ENCODE peak calls at places on chromosomes 2 and 18, in five cellular contexts. U is nephron progenitor cell, V is SK-N-SH, H is left ventricle myocardium inferior, S is tibial artery. D is an unnamed sample.

GRCh38 chr2:113879457-113879856 is 10.4 kb upstream of the ACTR3 start:
- DNase-seq in V (no peak), S (no peak), U (no peak), H (no peak), D (no peak)

GRCh38 chr18:23377669-23378469 is 75.2 kb upstream of the RIOK3 start:
- DNase-seq in U (no peak), V (no peak), H (no peak), S (no peak), D (peak; percentile 68)

GRCh38 chr2:229725716-229726346 is 11.5 kb upstream of the DNER start:
- DNase-seq in V (no peak), U (no peak), H (no peak), S (no peak), D (no peak)

GRCh38 chr2:17309741-17310339 is 208.4 kb downstream of the RAD51AP2 start:
- DNase-seq in S (no peak), V (peak; percentile 72), U (peak; percentile 58), H (no peak), D (peak; percentile 28)

GRCh38 chr2:168120730-168121129 is 126.7 kb downstream of the STK39 start:
- DNase-seq in S (no peak), H (no peak), U (no peak), V (no peak), D (no peak)

GRCh38 chr2:102492006-102492405 is 19.0 kb downstream of the SLC9A4 start:
- DNase-seq in H (no peak), S (no peak), V (no peak), U (no peak), D (no peak)

GRCh38 chr2:9232886-9233285 is 26.3 kb downstream of the ASAP2 start:
- DNase-seq in V (peak; percentile 53), U (no peak), H (no peak), S (no peak), D (no peak)

GRCh38 chr2:85811173-85811849 is 57.5 kb downstream of the ATOH8 start:
- DNase-seq in U (no peak), H (peak; percentile 63), S (peak; percentile 85), V (no peak), D (no peak)

GRCh38 chr2:134782792-134783191 is 55.6 kb upstream of the ACMSD start:
- DNase-seq in V (peak; percentile 55), U (no peak), S (no peak), H (no peak), D (peak; percentile 21)

GRCh38 chr2:239293450-239294430 is 107.1 kb downstream of the HDAC4 start:
- DNase-seq in H (no peak), V (no peak), S (peak; percentile 17), U (no peak), D (peak; percentile 56)

DNA sequence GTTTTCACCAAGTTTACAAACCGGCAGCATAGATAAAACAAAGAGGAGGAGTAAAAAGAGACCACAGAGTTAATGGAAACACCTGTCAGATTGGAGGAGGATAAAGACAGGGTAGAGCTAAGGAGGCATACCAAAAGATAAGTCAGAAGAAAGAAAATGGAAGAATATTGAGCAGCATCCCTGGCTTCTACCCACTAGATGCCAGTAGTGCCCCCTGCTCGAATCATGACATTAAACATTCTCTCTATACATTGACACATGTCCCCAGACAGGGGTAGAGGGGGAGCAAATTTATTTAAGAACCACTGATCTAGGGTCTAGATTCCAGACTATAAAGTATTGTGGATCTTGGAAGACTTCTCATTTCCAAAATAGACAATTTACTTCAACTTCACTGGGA is 159.8 kb upstream of the ETAA1 start:
- DNase-seq in V (no peak), H (no peak), U (no peak), S (no peak), D (no peak)
- TF ChIP-seq CTCF in V (peak; percentile 37), H (no peak), U (no peak), S (no peak), D (no peak)

GRCh38 chr2:237060518-237061312 is 25.0 kb upstream of the COPS8 start:
- DNase-seq in V (peak; percentile 74), U (peak; percentile 56), S (peak; percentile 38), H (no peak), D (peak; percentile 67)
- TF ChIP-seq CTCF in V (peak; percentile 77), U (peak; percentile 68), S (peak; percentile 59), H (peak; percentile 74), D (peak; percentile 49)

GRCh38 chr2:28341208-28341891 is 51.3 kb upstream of the FOSL2 start:
- DNase-seq in H (no peak), U (no peak), S (no peak), V (no peak), D (no peak)

GRCh38 chr2:28339516-28340175 is 53.0 kb upstream of the FOSL2 start:
- DNase-seq in H (no peak), U (no peak), S (no peak), V (no peak), D (no peak)

GRCh38 chr2:28338754-28339325 is 53.8 kb upstream of the FOSL2 start:
- DNase-seq in V (no peak), H (no peak), U (no peak), S (no peak), D (no peak)

GRCh38 chr2:28342081-28342967 is 50.3 kb upstream of the FOSL2 start:
- DNase-seq in V (no peak), S (peak; percentile 89), H (peak; percentile 62), U (no peak), D (no peak)

DNA sequence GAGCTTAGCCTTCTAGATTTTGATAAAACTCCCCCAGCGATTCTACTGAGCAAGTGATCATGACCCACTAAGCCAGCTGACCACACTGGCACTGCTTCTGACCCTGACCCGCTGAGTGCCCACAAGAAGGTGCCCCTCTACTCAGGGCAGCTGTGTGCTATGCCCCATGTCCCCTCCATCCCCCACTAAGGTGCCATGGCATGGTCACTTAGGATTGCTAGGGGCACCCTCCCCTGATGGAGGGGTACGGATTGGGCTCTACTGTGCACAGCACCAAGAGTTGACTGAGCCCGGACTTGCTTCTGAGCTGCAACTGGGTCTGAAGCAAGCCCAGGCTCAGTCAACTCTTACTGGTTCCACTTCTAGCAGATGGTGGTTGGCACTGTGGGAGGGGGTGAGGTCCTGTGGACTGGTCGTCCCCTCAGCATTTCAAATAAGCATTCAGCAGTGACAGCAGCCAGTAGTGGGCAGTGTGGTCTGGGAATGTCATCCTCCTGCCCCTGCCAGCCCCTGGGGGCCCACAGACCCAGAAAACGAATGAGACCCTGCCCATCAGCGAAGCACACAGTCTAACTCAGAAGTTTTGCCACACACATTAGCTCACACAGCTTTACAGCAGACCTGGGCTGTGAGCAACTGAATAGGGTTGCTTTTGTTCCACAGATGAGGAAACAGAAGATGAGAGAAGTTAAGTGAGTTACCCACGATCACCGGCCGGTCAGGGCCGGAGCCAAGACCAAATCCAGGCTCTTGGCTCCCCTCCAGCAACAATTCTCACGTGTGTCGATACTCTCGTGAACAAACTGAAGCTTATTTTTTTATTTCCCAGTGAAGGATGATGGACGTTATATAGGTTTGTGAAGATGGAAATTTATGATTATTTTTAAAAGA is 52.1 kb upstream of the FOSL2 start:
- DNase-seq in S (no peak), H (no peak), V (peak; percentile 53), U (no peak), D (no peak)
- TF ChIP-seq CTCF in S (no peak), H (no peak), V (no peak), U (no peak), D (no peak)

DNA sequence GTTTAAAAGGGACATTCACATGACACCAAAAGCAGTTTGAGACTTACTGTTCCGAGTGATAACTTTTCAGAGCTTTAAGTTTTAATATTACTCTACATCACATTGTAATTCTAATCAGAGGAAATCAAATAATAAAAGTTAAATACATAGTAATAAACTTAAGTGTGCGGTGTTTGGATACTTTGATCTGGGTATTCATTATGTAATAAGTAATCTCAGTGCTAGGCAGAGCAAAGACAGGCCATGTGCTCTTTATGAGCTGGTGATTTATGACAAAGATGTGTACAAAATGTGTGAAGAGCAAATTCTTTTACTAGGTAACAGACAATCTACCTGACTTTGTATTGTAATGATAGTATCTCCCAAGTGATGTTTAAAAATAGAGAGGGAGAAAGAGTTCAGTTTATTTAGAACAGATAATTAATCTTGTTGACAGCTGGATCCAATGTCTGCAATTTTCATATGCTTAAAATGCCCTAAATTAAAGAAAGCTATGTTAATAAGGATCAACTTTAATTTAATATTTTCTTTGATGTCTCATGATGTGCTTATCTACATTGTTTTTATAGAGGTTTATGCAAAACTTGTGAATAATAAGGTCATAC is 4.4 kb downstream of the CFAP221 start:
- DNase-seq in S (no peak), H (no peak), V (no peak), U (no peak), D (no peak)
- TF ChIP-seq CTCF in S (no peak), H (no peak), V (no peak), U (no peak), D (no peak)

DNA sequence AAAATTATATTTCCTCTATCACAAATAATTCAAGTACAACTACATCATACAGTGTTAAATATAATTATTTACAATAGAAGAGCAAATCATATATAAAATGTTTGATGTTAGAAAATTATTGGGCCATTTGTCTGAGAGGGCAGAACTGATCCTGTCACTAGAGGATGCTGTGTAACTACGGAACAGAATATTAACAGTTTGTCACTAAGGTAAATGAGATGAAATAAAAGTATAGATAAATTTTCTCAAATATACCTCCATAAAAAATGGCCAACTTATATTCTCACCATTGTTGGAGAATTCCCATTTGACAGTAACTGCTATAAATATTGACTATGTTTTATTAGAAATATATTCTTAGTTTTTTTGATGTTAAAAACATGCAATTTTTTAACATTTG is 1067.4 kb upstream of the DDX18 start:
- DNase-seq in S (no peak), V (peak; percentile 29), U (no peak), H (no peak), D (no peak)
- TF ChIP-seq CTCF in S (no peak), V (peak; percentile 9), U (peak; percentile 24), H (no peak), D (no peak)

D was measured in GM13976.